ENCODE peak calls at places on chromosomes 11 and 22, in eight cellular contexts. One of them, this sample, is unnamed.

GRCh38 chr11:986270-986951 is 50.1 kb downstream of the MUC6 start:
- DNase-seq in brain microvascular endothelial cell: no peak
- DNase-seq in mucosa of descending colon: no peak
- DNase-seq in HTR-8/SVneo: no peak
- DNase-seq in activated CD4-positive, alpha-beta T cell treated with anti-CD3 and anti-CD28 coated beads for 1 hour: no peak
- DNase-seq in HFFc6: no peak
- DNase-seq in OCI-LY7: no peak
- DNase-seq in Daoy: no peak
- DNase-seq in this sample: no peak

GRCh38 chr22:38831166-38831945 is 12.5 kb downstream of the NPTXR start:
- DNase-seq in mucosa of descending colon: peak; percentile 25
- DNase-seq in OCI-LY7: no peak
- DNase-seq in HFFc6: peak; percentile 49
- DNase-seq in HTR-8/SVneo: no peak
- DNase-seq in activated CD4-positive, alpha-beta T cell treated with anti-CD3 and anti-CD28 coated beads for 1 hour: no peak
- DNase-seq in brain microvascular endothelial cell: peak; percentile 66
- DNase-seq in Daoy: peak; percentile 87
- DNase-seq in this sample: peak; percentile 68

GRCh38 chr11:126378763-126379162 is 23.3 kb downstream of the ST3GAL4 start:
- DNase-seq in brain microvascular endothelial cell: peak; percentile 86
- DNase-seq in mucosa of descending colon: no peak
- DNase-seq in OCI-LY7: no peak
- DNase-seq in activated CD4-positive, alpha-beta T cell treated with anti-CD3 and anti-CD28 coated beads for 1 hour: no peak
- DNase-seq in Daoy: no peak
- DNase-seq in HTR-8/SVneo: no peak
- DNase-seq in HFFc6: no peak
- DNase-seq in this sample: no peak

GRCh38 chr11:126277780-126278179 is 5.1 kb upstream of the TIRAP start:
- DNase-seq in brain microvascular endothelial cell: no peak
- DNase-seq in Daoy: no peak
- DNase-seq in activated CD4-positive, alpha-beta T cell treated with anti-CD3 and anti-CD28 coated beads for 1 hour: no peak
- DNase-seq in OCI-LY7: no peak
- DNase-seq in HFFc6: no peak
- DNase-seq in mucosa of descending colon: no peak
- DNase-seq in HTR-8/SVneo: no peak
- DNase-seq in this sample: no peak

GRCh38 chr22:29016067-29016938 is 45.3 kb downstream of the C22orf31 start:
- DNase-seq in OCI-LY7: peak; percentile 14
- DNase-seq in HFFc6: no peak
- DNase-seq in Daoy: no peak
- DNase-seq in activated CD4-positive, alpha-beta T cell treated with anti-CD3 and anti-CD28 coated beads for 1 hour: no peak
- DNase-seq in mucosa of descending colon: no peak
- DNase-seq in HTR-8/SVneo: no peak
- DNase-seq in brain microvascular endothelial cell: no peak
- DNase-seq in this sample: no peak

GRCh38 chr11:112553340-112553739 is 292.7 kb upstream of the PLET1 start:
- DNase-seq in OCI-LY7: no peak
- DNase-seq in brain microvascular endothelial cell: no peak
- DNase-seq in HTR-8/SVneo: no peak
- DNase-seq in activated CD4-positive, alpha-beta T cell treated with anti-CD3 and anti-CD28 coated beads for 1 hour: no peak
- DNase-seq in mucosa of descending colon: no peak
- DNase-seq in Daoy: no peak
- DNase-seq in HFFc6: no peak
- DNase-seq in this sample: no peak

GRCh38 chr11:79087238-79087956 is 353.4 kb downstream of the TENM4 start:
- DNase-seq in brain microvascular endothelial cell: peak; percentile 43
- DNase-seq in activated CD4-positive, alpha-beta T cell treated with anti-CD3 and anti-CD28 coated beads for 1 hour: no peak
- DNase-seq in Daoy: peak; percentile 81
- DNase-seq in OCI-LY7: no peak
- DNase-seq in mucosa of descending colon: no peak
- DNase-seq in HTR-8/SVneo: peak; percentile 38
- DNase-seq in HFFc6: peak; percentile 55
- DNase-seq in this sample: no peak

GRCh38 chr11:59801981-59802638 is 8.5 kb downstream of the MRPL16 start:
- DNase-seq in brain microvascular endothelial cell: peak; percentile 2
- DNase-seq in activated CD4-positive, alpha-beta T cell treated with anti-CD3 and anti-CD28 coated beads for 1 hour: no peak
- DNase-seq in Daoy: peak; percentile 31
- DNase-seq in mucosa of descending colon: no peak
- DNase-seq in HTR-8/SVneo: no peak
- DNase-seq in OCI-LY7: no peak
- DNase-seq in HFFc6: no peak
- DNase-seq in this sample: no peak

GRCh38 chr11:66363805-66364535 is 7.6 kb downstream of the SLC29A2 start:
- DNase-seq in Daoy: peak; percentile 46
- DNase-seq in activated CD4-positive, alpha-beta T cell treated with anti-CD3 and anti-CD28 coated beads for 1 hour: peak; percentile 47
- DNase-seq in HFFc6: no peak
- DNase-seq in HTR-8/SVneo: peak; percentile 64
- DNase-seq in OCI-LY7: peak; percentile 55
- DNase-seq in mucosa of descending colon: peak; percentile 70
- DNase-seq in brain microvascular endothelial cell: no peak
- DNase-seq in this sample: no peak

GRCh38 chr22:43173566-43173965 is 13.4 kb downstream of the TTLL12 start:
- DNase-seq in HTR-8/SVneo: no peak
- DNase-seq in activated CD4-positive, alpha-beta T cell treated with anti-CD3 and anti-CD28 coated beads for 1 hour: no peak
- DNase-seq in brain microvascular endothelial cell: no peak
- DNase-seq in HFFc6: no peak
- DNase-seq in OCI-LY7: no peak
- DNase-seq in Daoy: no peak
- DNase-seq in mucosa of descending colon: peak; percentile 46
- DNase-seq in this sample: no peak

GRCh38 chr22:23833911-23834317 is 4.9 kb downstream of the DERL3 start:
- DNase-seq in brain microvascular endothelial cell: no peak
- DNase-seq in activated CD4-positive, alpha-beta T cell treated with anti-CD3 and anti-CD28 coated beads for 1 hour: no peak
- DNase-seq in mucosa of descending colon: peak; percentile 45
- DNase-seq in HTR-8/SVneo: no peak
- DNase-seq in Daoy: no peak
- DNase-seq in HFFc6: no peak
- DNase-seq in OCI-LY7: no peak
- DNase-seq in this sample: no peak

GRCh38 chr11:122205036-122205435 is 89.0 kb upstream of the BLID start:
- DNase-seq in activated CD4-positive, alpha-beta T cell treated with anti-CD3 and anti-CD28 coated beads for 1 hour: no peak
- DNase-seq in brain microvascular endothelial cell: peak; percentile 52
- DNase-seq in OCI-LY7: no peak
- DNase-seq in HFFc6: no peak
- DNase-seq in mucosa of descending colon: no peak
- DNase-seq in Daoy: no peak
- DNase-seq in HTR-8/SVneo: no peak
- DNase-seq in this sample: no peak

GRCh38 chr22:20015971-20016733 is 471 bp downstream of the ARVCF start:
- DNase-seq in activated CD4-positive, alpha-beta T cell treated with anti-CD3 and anti-CD28 coated beads for 1 hour: peak; percentile 21
- DNase-seq in Daoy: peak; percentile 44
- DNase-seq in mucosa of descending colon: peak; percentile 69
- DNase-seq in brain microvascular endothelial cell: no peak
- DNase-seq in OCI-LY7: peak; percentile 22
- DNase-seq in HFFc6: no peak
- DNase-seq in HTR-8/SVneo: no peak
- DNase-seq in this sample: no peak

GRCh38 chr22:20324139-20324516 is 4.3 kb upstream of the DGCR6L start:
- DNase-seq in brain microvascular endothelial cell: no peak
- DNase-seq in HTR-8/SVneo: no peak
- DNase-seq in HFFc6: no peak
- DNase-seq in OCI-LY7: no peak
- DNase-seq in Daoy: no peak
- DNase-seq in activated CD4-positive, alpha-beta T cell treated with anti-CD3 and anti-CD28 coated beads for 1 hour: peak; percentile 10
- DNase-seq in mucosa of descending colon: no peak
- DNase-seq in this sample: no peak

GRCh38 chr22:44718418-44718817 is 16.4 kb downstream of the PRR5 start:
- DNase-seq in HTR-8/SVneo: no peak
- DNase-seq in OCI-LY7: no peak
- DNase-seq in activated CD4-positive, alpha-beta T cell treated with anti-CD3 and anti-CD28 coated beads for 1 hour: no peak
- DNase-seq in HFFc6: no peak
- DNase-seq in mucosa of descending colon: no peak
- DNase-seq in Daoy: no peak
- DNase-seq in brain microvascular endothelial cell: no peak
- DNase-seq in this sample: no peak

GRCh38 chr22:30872282-30873041 is 96.1 kb downstream of the MORC2 start:
- DNase-seq in OCI-LY7: no peak
- DNase-seq in HFFc6: no peak
- DNase-seq in activated CD4-positive, alpha-beta T cell treated with anti-CD3 and anti-CD28 coated beads for 1 hour: no peak
- DNase-seq in brain microvascular endothelial cell: no peak
- DNase-seq in Daoy: no peak
- DNase-seq in HTR-8/SVneo: no peak
- DNase-seq in mucosa of descending colon: peak; percentile 27
- DNase-seq in this sample: no peak

GRCh38 chr11:133832096-133833081 is 12.9 kb downstream of the SPATA19 start:
- DNase-seq in HFFc6: no peak
- DNase-seq in HTR-8/SVneo: no peak
- DNase-seq in Daoy: no peak
- DNase-seq in OCI-LY7: no peak
- DNase-seq in mucosa of descending colon: no peak
- DNase-seq in brain microvascular endothelial cell: no peak
- DNase-seq in activated CD4-positive, alpha-beta T cell treated with anti-CD3 and anti-CD28 coated beads for 1 hour: no peak
- DNase-seq in this sample: no peak

GRCh38 chr22:49664891-49665290 is 162.8 kb downstream of the BRD1 start:
- DNase-seq in HFFc6: no peak
- DNase-seq in brain microvascular endothelial cell: no peak
- DNase-seq in OCI-LY7: no peak
- DNase-seq in mucosa of descending colon: no peak
- DNase-seq in HTR-8/SVneo: no peak
- DNase-seq in activated CD4-positive, alpha-beta T cell treated with anti-CD3 and anti-CD28 coated beads for 1 hour: no peak
- DNase-seq in Daoy: peak; percentile 28
- DNase-seq in this sample: no peak

GRCh38 chr11:75233688-75234295 is 6.8 kb upstream of the TPBGL start:
- DNase-seq in HFFc6: peak; percentile 56
- DNase-seq in activated CD4-positive, alpha-beta T cell treated with anti-CD3 and anti-CD28 coated beads for 1 hour: no peak
- DNase-seq in HTR-8/SVneo: peak; percentile 56
- DNase-seq in mucosa of descending colon: no peak
- DNase-seq in OCI-LY7: peak; percentile 35
- DNase-seq in brain microvascular endothelial cell: peak; percentile 61
- DNase-seq in Daoy: peak; percentile 54
- DNase-seq in this sample: peak; percentile 32

GRCh38 chr11:75197512-75198277 is 42.9 kb upstream of the TPBGL start:
- DNase-seq in HFFc6: no peak
- DNase-seq in Daoy: no peak
- DNase-seq in HTR-8/SVneo: no peak
- DNase-seq in brain microvascular endothelial cell: no peak
- DNase-seq in activated CD4-positive, alpha-beta T cell treated with anti-CD3 and anti-CD28 coated beads for 1 hour: no peak
- DNase-seq in OCI-LY7: no peak
- DNase-seq in mucosa of descending colon: no peak
- DNase-seq in this sample: no peak

GRCh38 chr11:31815743-31816466 is 4.8 kb upstream of the PAX6 start:
- DNase-seq in Daoy: no peak
- DNase-seq in HFFc6: no peak
- DNase-seq in mucosa of descending colon: no peak
- DNase-seq in activated CD4-positive, alpha-beta T cell treated with anti-CD3 and anti-CD28 coated beads for 1 hour: no peak
- DNase-seq in brain microvascular endothelial cell: no peak
- DNase-seq in OCI-LY7: no peak
- DNase-seq in HTR-8/SVneo: no peak
- DNase-seq in this sample: no peak

GRCh38 chr22:46237453-46238158 is 12.5 kb downstream of the CDPF1 start:
- DNase-seq in mucosa of descending colon: no peak
- DNase-seq in HTR-8/SVneo: no peak
- DNase-seq in OCI-LY7: no peak
- DNase-seq in Daoy: no peak
- DNase-seq in HFFc6: no peak
- DNase-seq in brain microvascular endothelial cell: no peak
- DNase-seq in activated CD4-positive, alpha-beta T cell treated with anti-CD3 and anti-CD28 coated beads for 1 hour: no peak
- DNase-seq in this sample: no peak

GRCh38 chr11:71310184-71310583 is 57.8 kb upstream of the SHANK2 start:
- DNase-seq in mucosa of descending colon: no peak
- DNase-seq in brain microvascular endothelial cell: no peak
- DNase-seq in Daoy: no peak
- DNase-seq in activated CD4-positive, alpha-beta T cell treated with anti-CD3 and anti-CD28 coated beads for 1 hour: no peak
- DNase-seq in HTR-8/SVneo: no peak
- DNase-seq in HFFc6: no peak
- DNase-seq in OCI-LY7: no peak
- DNase-seq in this sample: no peak

GRCh38 chr11:117600261-117600783 is 196.7 kb downstream of the DSCAML1 start:
- DNase-seq in brain microvascular endothelial cell: no peak
- DNase-seq in Daoy: no peak
- DNase-seq in mucosa of descending colon: no peak
- DNase-seq in OCI-LY7: no peak
- DNase-seq in HTR-8/SVneo: no peak
- DNase-seq in HFFc6: no peak
- DNase-seq in activated CD4-positive, alpha-beta T cell treated with anti-CD3 and anti-CD28 coated beads for 1 hour: no peak
- DNase-seq in this sample: no peak

GRCh38 chr22:40203568-40203967 is 25.8 kb downstream of the TNRC6B start:
- DNase-seq in HFFc6: no peak
- DNase-seq in mucosa of descending colon: no peak
- DNase-seq in brain microvascular endothelial cell: no peak
- DNase-seq in OCI-LY7: peak; percentile 63
- DNase-seq in activated CD4-positive, alpha-beta T cell treated with anti-CD3 and anti-CD28 coated beads for 1 hour: peak; percentile 19
- DNase-seq in HTR-8/SVneo: no peak
- DNase-seq in Daoy: no peak
- DNase-seq in this sample: no peak